ENCODE peak calls at places on chromosomes 4 and X, in eight cellular contexts. G is hepatocyte, B is ascending aorta, T is uterus, J is esophagus squamous epithelium, D is keratinocyte, L is K562, A is lower lobe of right lung. N is an unnamed sample. For H3K4me1, the result is how much of the 10 kb centered on the place peaks cover.

GRCh38 chr4:8913121-8913857 is 41.6 kb upstream of the HMX1 start:
- DNase-seq in D (no peak), G (peak), T (no peak), A (peak), B (peak), L (no peak), J (no peak), N (peak)

GRCh38 chr4:108058685-108059440 is 69.2 kb downstream of the HADH start:
- DNase-seq in J (no peak), T (no peak), B (no peak), A (no peak), G (peak), L (peak), D (peak), N (no peak)

GRCh38 chr4:122777846-122778501 is 45.5 kb downstream of the BBS12 start:
- DNase-seq in J (no peak), B (no peak), T (no peak), D (no peak), G (no peak), L (no peak), A (no peak), N (no peak)

GRCh38 chr4:110669663-110670062 is 46.8 kb upstream of the PITX2 start:
- DNase-seq in D (no peak), B (no peak), L (no peak), T (no peak), G (no peak), A (no peak), J (no peak), N (peak)

GRCh38 chr4:865121-865465 is 39.2 kb upstream of the CPLX1 start:
- DNase-seq in L (no peak), T (no peak), A (no peak), B (no peak), J (no peak), D (no peak), G (no peak), N (no peak)

GRCh38 chrX:19334945-19335626 is 8.6 kb upstream of the PDHA1 start:
- DNase-seq in B (no peak), L (peak), G (no peak), A (no peak), D (no peak), T (no peak), J (no peak), N (no peak)

GRCh38 chr4:88599298-88599697 is 7.0 kb downstream of the HERC3 start:
- DNase-seq in L (no peak), T (no peak), G (no peak), D (no peak), J (no peak), A (no peak), B (no peak), N (no peak)

GRCh38 chr4:153257966-153258365 is 53.7 kb downstream of the TRIM2 start:
- DNase-seq in L (no peak), G (no peak), B (no peak), A (no peak), J (no peak), T (no peak), D (no peak), N (no peak)

GRCh38 chr4:89152972-89153371 is 41.6 kb downstream of the TIGD2 start:
- DNase-seq in L (no peak), T (no peak), B (no peak), J (no peak), G (no peak), D (no peak), A (no peak), N (no peak)

GRCh38 chrX:26032141-26032917 is 105.8 kb upstream of the MAGEB18 start:
- DNase-seq in J (no peak), D (no peak), T (no peak), G (no peak), A (no peak), B (no peak), L (no peak), N (no peak)

DNA sequence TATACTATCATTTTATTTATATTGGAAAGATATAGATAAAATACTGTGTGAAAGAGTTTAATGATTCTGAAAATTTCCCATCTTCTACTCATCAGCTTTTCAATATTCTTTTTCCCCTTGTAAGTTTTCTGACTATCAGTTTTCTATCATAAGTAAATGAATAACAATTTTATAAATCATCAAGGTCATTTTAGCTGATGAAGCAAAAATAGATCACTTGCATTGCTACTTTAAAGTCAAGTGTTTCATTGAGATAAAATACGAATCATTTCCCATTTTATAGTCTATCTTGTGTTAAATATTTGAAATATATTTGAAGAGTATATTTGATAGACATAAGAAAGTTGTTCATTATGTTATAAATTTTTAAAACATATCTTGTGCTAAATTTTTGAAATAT is 811.0 kb upstream of the GALNTL6 start:
- DNase-seq in T (no peak), G (no peak), L (no peak), J (no peak), D (no peak), A (no peak), B (no peak), N (no peak)
- H3K4me1 ChIP-seq in T (under half), G (under half), L (under half), J (under half), D (under half), A (under half), B (under half), N (under half)

GRCh38 chrX:50154429-50154828 is 46.4 kb downstream of the AKAP4 start:
- DNase-seq in G (peak), B (no peak), J (no peak), T (no peak), D (no peak), L (no peak), A (no peak), N (no peak)

GRCh38 chrX:50147972-50148371 is 52.8 kb downstream of the AKAP4 start:
- DNase-seq in D (no peak), A (no peak), L (no peak), B (no peak), T (no peak), G (no peak), J (no peak), N (no peak)

GRCh38 chrX:50157545-50158125 is 43.2 kb downstream of the AKAP4 start:
- DNase-seq in T (peak), D (no peak), A (no peak), G (no peak), J (no peak), L (no peak), B (no peak), N (no peak)

DNA sequence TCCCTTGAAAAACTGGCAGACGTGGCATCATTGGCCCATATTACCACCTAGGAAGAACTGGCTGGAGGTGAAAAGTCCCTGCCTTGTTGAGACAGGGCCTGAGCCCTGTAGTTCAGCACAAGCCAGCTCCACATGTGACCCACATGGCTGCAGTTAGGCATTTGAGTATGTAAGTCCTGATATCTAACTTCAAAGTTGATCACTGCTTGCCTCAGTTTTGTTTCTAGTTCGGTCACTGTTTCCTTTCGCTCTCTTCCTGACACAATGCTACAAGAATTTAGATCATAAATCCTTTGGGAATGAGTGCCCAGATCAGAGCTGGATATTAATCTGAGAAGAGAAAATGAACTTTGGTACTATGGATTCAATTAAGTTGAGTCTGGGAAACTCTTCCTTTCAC is 48.4 kb downstream of the AKAP4 start:
- DNase-seq in A (no peak), J (no peak), B (no peak), G (no peak), L (no peak), D (no peak), T (no peak), N (no peak)
- H3K4me1 ChIP-seq in A (under half), J (under half), B (under half), G (under half), L (under half), D (under half), T (under half), N (under half)

GRCh38 chr4:142350886-142351285 is 495.2 kb downstream of the INPP4B start:
- DNase-seq in L (no peak), G (peak), J (no peak), B (no peak), T (no peak), A (no peak), D (no peak), N (no peak)
- H3K4me1 ChIP-seq in L (under half), G (under half), J (under half), B (under half), T (under half), A (half or more), D (under half), N (under half)

GRCh38 chrX:153727108-153727931 is 2.7 kb downstream of the ABCD1 start:
- DNase-seq in L (no peak), D (no peak), T (no peak), G (no peak), A (peak), B (peak), J (no peak), N (peak)
- H3K4me1 ChIP-seq in L (half or more), D (under half), T (under half), G (under half), A (under half), B (under half), J (under half), N (under half)

DNA sequence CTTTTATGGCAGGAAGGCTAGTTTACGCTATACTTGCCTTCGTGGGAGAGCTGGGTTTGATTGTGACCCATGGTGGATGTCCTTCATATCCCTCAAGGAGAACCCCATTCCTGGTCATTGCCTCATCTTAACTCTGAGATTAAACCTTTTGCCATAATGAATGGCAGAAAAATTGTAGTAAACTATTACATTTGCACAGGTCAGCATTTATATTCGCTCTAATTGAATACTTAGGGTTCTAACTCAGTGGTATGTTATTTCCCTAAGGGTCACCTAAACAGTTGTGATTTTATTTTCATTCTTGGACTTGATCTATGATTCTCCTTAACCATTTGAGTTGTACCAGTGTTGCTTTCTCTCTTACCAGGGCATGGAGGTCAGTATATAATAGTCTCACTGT is 13.4 kb downstream of the PDK3 start:
- DNase-seq in T (no peak), D (no peak), G (no peak), B (no peak), J (no peak), L (no peak), A (no peak), N (no peak)
- H3K4me1 ChIP-seq in T (under half), D (under half), G (under half), B (under half), J (under half), L (under half), A (under half), N (under half)

GRCh38 chr4:13966241-13967195 is 339.0 kb upstream of the BOD1L1 start:
- DNase-seq in A (no peak), G (no peak), T (no peak), L (no peak), B (no peak), J (no peak), D (no peak), N (no peak)
- H3K4me1 ChIP-seq in A (under half), G (under half), T (under half), L (under half), B (under half), J (under half), D (under half), N (under half)

N was measured in psoas muscle.